ENCODE peak calls at places on chromosomes 11 and 22, in seven cellular contexts. A is HCT116, H is HepG2, M is K562, N is SK-N-SH, B is GM12878, V is H1. D is an unnamed sample.

GRCh38 chr22:19061471-19062138 is 60.6 kb downstream of the DGCR2 start:
- DNase-seq in B (no peak), N (no peak), H (no peak), M (no peak), A (no peak), V (no peak), D (no peak)

GRCh38 chr11:97525273-97525672 is 1135.5 kb downstream of the JRKL start:
- DNase-seq in M (no peak), B (no peak), V (no peak), A (no peak), H (no peak), N (no peak), D (no peak)

GRCh38 chr22:30923168-30923900 is 45.2 kb downstream of the MORC2 start:
- DNase-seq in B (no peak), H (no peak), M (no peak), V (no peak), A (no peak), N (no peak), D (no peak)

GRCh38 chr11:15912825-15913224 is 443.5 kb downstream of the SOX6 start:
- DNase-seq in N (no peak), H (no peak), A (no peak), V (no peak), M (no peak), B (no peak), D (no peak)

GRCh38 chr11:60334005-60334620 is 7.1 kb downstream of the MS4A6E start:
- DNase-seq in M (peak; percentile 58), A (peak; percentile 73), H (peak; percentile 42), B (no peak), V (peak; percentile 50), N (peak; percentile 47), D (peak; percentile 84)

GRCh38 chr11:112320668-112321067 is 60.0 kb upstream of the PLET1 start:
- DNase-seq in B (no peak), A (no peak), M (no peak), V (no peak), H (peak; percentile 32), N (no peak), D (no peak)

GRCh38 chr11:126768702-126769101 is 231.9 kb downstream of the KIRREL3 start:
- DNase-seq in M (no peak), V (no peak), B (no peak), H (no peak), A (no peak), N (no peak), D (no peak)

GRCh38 chr11:32311351-32312077 is 123.8 kb downstream of the WT1 start:
- DNase-seq in H (no peak), N (no peak), A (no peak), V (no peak), M (no peak), B (no peak), D (no peak)

GRCh38 chr11:20126724-20127123 is 33.6 kb downstream of the DBX1 start:
- DNase-seq in N (no peak), M (no peak), A (no peak), H (no peak), B (no peak), V (no peak), D (no peak)

GRCh38 chr11:129283141-129283540 is 91.0 kb upstream of the ARHGAP32 start:
- DNase-seq in V (no peak), N (no peak), M (no peak), A (peak; percentile 55), H (peak; percentile 40), B (no peak), D (peak; percentile 56)

GRCh38 chr11:79484872-79485271 is 44.0 kb upstream of the TENM4 start:
- DNase-seq in B (no peak), V (no peak), M (no peak), A (no peak), N (no peak), H (no peak), D (no peak)

GRCh38 chr22:30013201-30013600 is 67.1 kb upstream of the HORMAD2 start:
- DNase-seq in N (no peak), H (no peak), A (no peak), M (no peak), V (no peak), B (no peak), D (no peak)

GRCh38 chr11:74540270-74540669 is 46.7 kb upstream of the LIPT2 start:
- DNase-seq in A (no peak), B (no peak), H (no peak), V (no peak), N (no peak), M (no peak), D (no peak)

GRCh38 chr11:101817536-101817935 is 97.3 kb upstream of the CEP126 start:
- DNase-seq in N (no peak), A (no peak), H (no peak), B (no peak), V (no peak), M (no peak), D (no peak)

GRCh38 chr11:82995276-82995675 is 76.4 kb downstream of the RAB30 start:
- DNase-seq in B (no peak), M (no peak), H (no peak), V (no peak), A (no peak), N (no peak), D (no peak)

GRCh38 chr11:9095421-9095820 is 4.0 kb upstream of the SCUBE2 start:
- DNase-seq in M (no peak), V (no peak), A (no peak), H (no peak), B (no peak), N (no peak), D (no peak)

GRCh38 chr11:2689551-2690260 is 10.1 kb downstream of the KCNQ1OT1 start:
- DNase-seq in N (no peak), H (no peak), V (no peak), M (no peak), B (no peak), A (no peak), D (no peak)

GRCh38 chr11:113593698-113594308 is 112.3 kb downstream of the TMPRSS5 start:
- DNase-seq in V (no peak), N (no peak), B (peak; percentile 25), A (no peak), H (no peak), M (peak; percentile 16), D (no peak)

GRCh38 chr11:123228489-123229163 is 33.6 kb upstream of the CLMP start:
- DNase-seq in N (no peak), H (no peak), M (no peak), B (no peak), A (no peak), V (no peak), D (no peak)

GRCh38 chr22:27809700-27810365 is 8.3 kb upstream of the MN1 start:
- DNase-seq in B (no peak), A (no peak), M (no peak), V (no peak), N (no peak), H (no peak), D (no peak)

GRCh38 chr11:112785104-112785503 is 176.1 kb upstream of the NCAM1 start:
- DNase-seq in M (no peak), B (no peak), A (no peak), N (no peak), V (no peak), H (no peak), D (no peak)

GRCh38 chr11:119694334-119694733 is 34.7 kb downstream of the NECTIN1 start:
- DNase-seq in N (no peak), H (peak; percentile 72), A (no peak), M (no peak), V (no peak), B (no peak), D (no peak)

GRCh38 chr11:131672191-131672590 is 301.8 kb downstream of the NTM start:
- DNase-seq in B (no peak), M (no peak), H (no peak), A (no peak), V (no peak), N (no peak), D (no peak)

DNA sequence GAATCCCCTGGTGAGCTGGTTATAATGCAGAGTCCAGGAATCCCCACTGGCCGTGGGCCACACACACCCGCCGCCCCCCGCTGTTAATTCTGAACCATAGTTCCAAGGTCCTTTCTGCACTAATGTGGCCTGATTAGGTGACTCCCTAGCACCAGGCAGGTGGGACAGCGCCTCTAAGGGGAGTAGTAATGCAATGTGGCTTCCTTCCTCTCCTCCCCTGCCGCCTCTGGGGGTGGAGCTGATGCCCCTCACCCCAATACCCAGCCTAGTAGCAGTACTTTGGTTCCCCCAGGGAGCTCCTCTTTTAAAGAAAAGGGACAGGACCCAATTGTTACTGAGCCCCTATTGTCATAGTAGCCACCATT is 14.4 kb downstream of the RTN4RL2 start:
- DNase-seq in N (peak; percentile 30), B (no peak), A (no peak), M (no peak), H (no peak), V (no peak), D (no peak)
- TF ChIP-seq JUND in N (no peak), B (no peak), A (no peak), M (no peak), H (no peak), V (no peak), D (no peak)

GRCh38 chr11:36601145-36601544 is 3.1 kb upstream of the RAG2 start:
- DNase-seq in A (no peak), M (no peak), V (no peak), H (no peak), N (no peak), B (no peak), D (no peak)
- TF ChIP-seq JUND in A (no peak), M (no peak), V (no peak), H (no peak), N (no peak), B (no peak), D (no peak)

DNA sequence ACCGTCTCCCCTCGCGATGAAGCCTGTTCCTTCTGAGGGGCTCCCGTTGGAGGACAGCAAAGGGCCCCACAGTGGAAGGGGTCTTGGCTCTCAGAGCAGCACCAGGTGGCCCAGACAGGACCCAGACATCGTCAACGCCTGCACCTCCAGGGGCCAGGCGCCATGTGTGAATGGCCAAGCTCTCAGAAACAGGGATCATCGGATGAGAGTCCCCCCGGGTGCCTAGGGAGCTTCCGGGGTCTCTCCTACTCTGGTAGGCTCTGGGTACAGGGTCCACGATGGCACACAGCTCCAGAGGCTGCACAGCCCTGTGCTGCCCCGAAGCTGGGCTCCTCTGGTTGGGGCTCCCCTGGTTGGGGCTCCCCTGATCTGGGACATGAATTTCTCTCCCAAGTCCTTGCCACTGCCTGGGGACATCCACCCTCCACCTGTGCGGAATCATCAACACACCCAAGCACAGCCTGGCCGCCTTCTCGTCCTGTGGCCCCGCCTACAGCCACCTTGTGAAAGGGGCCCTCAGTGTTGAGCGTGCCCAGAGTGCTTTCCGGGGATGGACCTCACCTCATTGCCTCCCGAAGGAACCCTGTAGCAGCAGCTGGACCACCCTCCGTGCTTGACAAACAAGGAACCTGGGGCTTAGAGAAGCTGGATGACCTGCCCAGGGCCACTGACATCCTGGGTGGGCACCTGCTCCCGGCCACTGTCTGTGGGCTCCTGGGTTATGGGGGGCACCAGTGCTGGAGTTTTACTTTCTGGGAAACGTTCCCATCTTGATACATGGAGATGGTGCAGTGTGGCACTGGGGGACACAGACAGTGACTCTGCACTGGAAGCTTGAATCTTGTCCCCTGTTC is 928.9 kb downstream of the BRD1 start:
- DNase-seq in M (no peak), B (no peak), N (no peak), V (no peak), H (no peak), A (no peak), D (no peak)
- TF ChIP-seq JUND in M (no peak), B (no peak), N (no peak), V (no peak), H (no peak), A (no peak), D (no peak)

DNA sequence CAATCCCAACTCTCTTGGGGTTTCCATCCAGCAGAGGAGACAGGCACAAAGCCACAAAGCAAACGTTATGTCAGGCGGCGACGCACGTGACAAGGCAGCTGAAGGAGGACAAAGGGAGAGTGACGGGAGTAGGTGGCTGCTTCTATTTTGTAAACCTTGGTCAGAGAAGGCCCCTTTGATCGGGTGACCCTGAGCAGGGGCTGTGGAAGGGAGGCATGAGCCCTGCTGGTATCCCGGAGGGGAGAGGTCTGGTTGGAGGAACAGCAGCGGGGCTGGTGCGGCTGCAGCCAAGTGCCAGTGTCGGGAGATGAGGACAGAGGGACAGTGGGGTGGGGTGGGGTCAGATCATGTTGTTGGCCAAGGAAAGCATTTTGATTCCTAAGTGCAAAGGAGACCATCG is 17.2 kb upstream of the RFPL3 start:
- DNase-seq in N (no peak), V (no peak), H (peak; percentile 11), M (no peak), A (no peak), B (no peak), D (no peak)
- TF ChIP-seq JUND in N (no peak), V (no peak), H (no peak), M (no peak), A (no peak), B (no peak), D (no peak)